ENCODE peak calls at places on chromosomes 7 and 10, in six cellular contexts. P, D, N, G, A and I are unnamed samples. For H3K4me1 and H3K36me3, the result is how much of the 10 kb centered on the place peaks cover.

GRCh38 chr7:157460721-157461120 is 123.9 kb downstream of the DNAJB6 start:
- DNase-seq in D (no peak), P (no peak), G (peak), N (no peak), A (no peak), I (no peak)

GRCh38 chr10:71271626-71272025 is 47.4 kb upstream of the SLC29A3 start:
- DNase-seq in A (no peak), G (no peak), P (no peak), N (no peak), D (no peak), I (no peak)

GRCh38 chr7:132377043-132377442 is 199.2 kb downstream of the PLXNA4 start:
- DNase-seq in A (no peak), P (no peak), G (no peak), D (no peak), N (no peak), I (no peak)

GRCh38 chr7:98300595-98301372 is 19.3 kb downstream of the BRI3 start:
- DNase-seq in D (no peak), A (no peak), G (no peak), N (no peak), P (no peak), I (no peak)

GRCh38 chr10:63703113-63703670 is 182.0 kb downstream of the REEP3 start:
- DNase-seq in N (no peak), D (no peak), G (no peak), P (no peak), A (no peak), I (no peak)

GRCh38 chr7:38709123-38709522 is 78.0 kb upstream of the AMPH start:
- DNase-seq in A (no peak), N (no peak), G (no peak), P (no peak), D (no peak), I (no peak)

GRCh38 chr7:15015545-15016314 is 113.2 kb upstream of the DGKB start:
- DNase-seq in P (peak), N (no peak), D (peak), A (peak), G (no peak), I (no peak)

GRCh38 chr7:333399-333776 is 43.4 kb downstream of the FOXL3 start:
- DNase-seq in A (peak), D (peak), N (peak), G (peak), P (peak), I (peak)

GRCh38 chr7:128266891-128267839 is 26.1 kb downstream of the LEP start:
- DNase-seq in A (peak), P (peak), N (peak), D (peak), G (no peak), I (no peak)

GRCh38 chr10:48364659-48365405 is 58.4 kb downstream of the MAPK8 start:
- DNase-seq in A (no peak), N (no peak), G (no peak), D (peak), P (peak), I (peak)

GRCh38 chr7:47441796-47442744 is 139.8 kb downstream of the TNS3 start:
- DNase-seq in A (no peak), G (no peak), N (no peak), P (no peak), D (no peak), I (no peak)

GRCh38 chr7:155136619-155137243 is 66.6 kb downstream of the HTR5A start:
- DNase-seq in D (no peak), A (no peak), G (no peak), P (no peak), N (no peak), I (no peak)

GRCh38 chr10:74067373-74068370 is 69.8 kb downstream of the VCL start:
- DNase-seq in P (no peak), G (no peak), D (no peak), N (no peak), A (no peak), I (no peak)

GRCh38 chr10:74076961-74077360 is 73.7 kb downstream of the AP3M1 start:
- DNase-seq in P (no peak), G (no peak), A (no peak), D (no peak), N (no peak), I (no peak)

GRCh38 chr10:74075906-74076305 is 74.7 kb downstream of the AP3M1 start:
- DNase-seq in N (no peak), P (no peak), D (no peak), A (no peak), G (no peak), I (no peak)

GRCh38 chr10:74071151-74071550 is 73.2 kb downstream of the VCL start:
- DNase-seq in N (no peak), D (no peak), A (no peak), G (no peak), P (peak), I (no peak)

GRCh38 chr10:74072503-74072902 is 74.6 kb downstream of the VCL start:
- DNase-seq in P (no peak), D (no peak), A (no peak), N (no peak), G (no peak), I (no peak)
- H3K4me1 ChIP-seq in P (half or more), D (under half), A (under half), N (under half), G (under half), I (under half)

GRCh38 chr10:80141696-80142460 is 9.3 kb downstream of the PLAC9 start:
- DNase-seq in N (no peak), P (no peak), G (no peak), A (peak), D (no peak), I (no peak)

GRCh38 chr10:80137031-80137712 is 4.6 kb downstream of the PLAC9 start:
- DNase-seq in P (peak), N (peak), D (no peak), G (no peak), A (peak), I (no peak)

GRCh38 chr10:80136134-80136571 is 3.6 kb downstream of the PLAC9 start:
- DNase-seq in D (no peak), P (peak), N (peak), G (no peak), A (no peak), I (peak)

GRCh38 chr10:80139290-80139689 is 6.8 kb downstream of the PLAC9 start:
- DNase-seq in P (no peak), D (no peak), G (no peak), N (no peak), A (no peak), I (no peak)

GRCh38 chr10:80137926-80138325 is 5.4 kb downstream of the PLAC9 start:
- DNase-seq in G (no peak), N (no peak), D (no peak), P (no peak), A (no peak), I (peak)
- H3K27ac ChIP-seq in G (peak), N (peak), D (no peak), P (peak), A (no peak), I (no peak)

GRCh38 chr10:74092372-74092771 is 58.3 kb downstream of the AP3M1 start:
- DNase-seq in A (no peak), D (no peak), P (no peak), N (no peak), G (no peak), I (peak)
- H3K36me3 ChIP-seq in A (under half), D (under half), P (under half), N (half or more), G (under half), I (half or more)

GRCh38 chr10:79155301-79156081 is 86.7 kb downstream of the ZMIZ1 start:
- DNase-seq in P (peak), A (no peak), G (no peak), D (no peak), N (peak), I (no peak)
- H3K4me1 ChIP-seq in P (half or more), A (half or more), G (under half), D (under half), N (under half), I (half or more)

GRCh38 chr10:45625879-45626278 is 46.7 kb downstream of the ZFAND4 start:
- DNase-seq in N (no peak), P (no peak), D (no peak), A (no peak), G (no peak), I (no peak)
- H3K27ac ChIP-seq in N (no peak), P (peak), D (no peak), A (no peak), G (no peak), I (no peak)

GRCh38 chr10:110556993-110557601 is 10.4 kb upstream of the SMC3 start:
- DNase-seq in D (peak), N (no peak), A (peak), G (no peak), P (peak), I (no peak)
- H3K36me3 ChIP-seq in D (under half), N (under half), A (under half), G (under half), P (under half), I (under half)

GRCh38 chr10:95458824-95459223 is 102.3 kb downstream of the SORBS1 start:
- DNase-seq in N (no peak), D (no peak), P (no peak), G (no peak), A (no peak), I (no peak)

GRCh38 chr10:95456486-95456885 is 104.7 kb downstream of the SORBS1 start:
- DNase-seq in A (no peak), P (no peak), G (no peak), N (no peak), D (peak), I (no peak)

GRCh38 chr10:95457319-95457886 is 103.8 kb downstream of the SORBS1 start:
- DNase-seq in A (no peak), P (no peak), D (no peak), N (no peak), G (no peak), I (no peak)

GRCh38 chr10:95459446-95459845 is 101.7 kb downstream of the SORBS1 start:
- DNase-seq in A (no peak), N (no peak), P (no peak), G (no peak), D (no peak), I (no peak)

GRCh38 chr10:95458014-95458413 is 103.2 kb downstream of the SORBS1 start:
- DNase-seq in N (no peak), G (no peak), P (no peak), D (no peak), A (no peak), I (no peak)
- H3K4me1 ChIP-seq in N (under half), G (under half), P (under half), D (under half), A (under half), I (under half)

GRCh38 chr10:97575101-97575668 is 2.6 kb downstream of the ANKRD2 start:
- DNase-seq in G (no peak), N (no peak), A (no peak), D (no peak), P (no peak), I (no peak)

GRCh38 chr10:97573672-97574071 is 1.1 kb downstream of the ANKRD2 start:
- DNase-seq in G (no peak), N (no peak), P (no peak), A (no peak), D (no peak), I (no peak)

GRCh38 chr10:97572214-97572989 is at the start of gene ANKRD2:
- DNase-seq in D (peak), A (peak), P (peak), G (peak), N (peak), I (peak)

GRCh38 chr10:97573021-97573420 is 442 bp downstream of the ANKRD2 start:
- DNase-seq in P (no peak), A (no peak), N (no peak), D (no peak), G (no peak), I (no peak)

GRCh38 chr10:97574374-97575100 is 2.0 kb downstream of the ANKRD2 start:
- DNase-seq in P (peak), A (no peak), N (no peak), G (peak), D (peak), I (peak)
- H3K27ac ChIP-seq in P (peak), A (no peak), N (peak), G (no peak), D (peak), I (peak)

GRCh38 chr7:146235210-146235609 is 118.6 kb downstream of the CNTNAP2 start:
- DNase-seq in N (no peak), P (no peak), D (no peak), G (no peak), A (peak), I (no peak)
- H3K36me3 ChIP-seq in N (under half), P (under half), D (under half), G (under half), A (under half), I (under half)